ENCODE peak calls at places on chromosomes 7 and 10, in six cellular contexts. One of them, this sample, is unnamed.

GRCh38 chr10:21315321-21316220 is 209.9 kb downstream of the SKIDA1 start:
- DNase-seq in psoas muscle: peak; percentile 66
- DNase-seq in AG04450: peak; percentile 75
- DNase-seq in PC-3: no peak
- DNase-seq in heart left ventricle: peak; percentile 83
- DNase-seq in GM12865: peak; percentile 20
- DNase-seq in this sample: no peak

GRCh38 chr10:27457261-27457945 is 46.7 kb upstream of the RAB18 start:
- DNase-seq in GM12865: no peak
- DNase-seq in PC-3: no peak
- DNase-seq in psoas muscle: no peak
- DNase-seq in heart left ventricle: no peak
- DNase-seq in AG04450: no peak
- DNase-seq in this sample: no peak

GRCh38 chr10:108688314-108688713 is 1235.0 kb downstream of the XPNPEP1 start:
- DNase-seq in heart left ventricle: no peak
- DNase-seq in PC-3: no peak
- DNase-seq in GM12865: no peak
- DNase-seq in psoas muscle: no peak
- DNase-seq in AG04450: no peak
- DNase-seq in this sample: no peak

GRCh38 chr7:1741751-1742554 is 71.9 kb downstream of the ELFN1 start:
- DNase-seq in AG04450: no peak
- DNase-seq in heart left ventricle: no peak
- DNase-seq in PC-3: peak; percentile 68
- DNase-seq in GM12865: no peak
- DNase-seq in psoas muscle: no peak
- DNase-seq in this sample: no peak

GRCh38 chr7:102866480-102866879 is 46.3 kb upstream of the LRRC17 start:
- DNase-seq in psoas muscle: no peak
- DNase-seq in PC-3: no peak
- DNase-seq in GM12865: no peak
- DNase-seq in heart left ventricle: no peak
- DNase-seq in AG04450: no peak
- DNase-seq in this sample: no peak

GRCh38 chr7:129664029-129665012 is 52.8 kb downstream of the NRF1 start:
- DNase-seq in psoas muscle: no peak
- DNase-seq in GM12865: peak; percentile 65
- DNase-seq in AG04450: peak; percentile 57
- DNase-seq in PC-3: peak; percentile 68
- DNase-seq in heart left ventricle: no peak
- DNase-seq in this sample: peak; percentile 63

GRCh38 chr10:74981831-74982633 is 129.4 kb upstream of the SAMD8 start:
- DNase-seq in GM12865: peak; percentile 30
- DNase-seq in psoas muscle: no peak
- DNase-seq in heart left ventricle: no peak
- DNase-seq in PC-3: no peak
- DNase-seq in AG04450: no peak
- DNase-seq in this sample: no peak

GRCh38 chr10:93573051-93573909 is 6.8 kb downstream of the FFAR4 start:
- DNase-seq in GM12865: no peak
- DNase-seq in psoas muscle: no peak
- DNase-seq in PC-3: no peak
- DNase-seq in heart left ventricle: peak; percentile 63
- DNase-seq in AG04450: no peak
- DNase-seq in this sample: no peak

GRCh38 chr10:103884681-103885139 is 29.3 kb upstream of the SH3PXD2A start:
- DNase-seq in heart left ventricle: no peak
- DNase-seq in GM12865: peak; percentile 45
- DNase-seq in psoas muscle: no peak
- DNase-seq in AG04450: no peak
- DNase-seq in PC-3: peak; percentile 75
- DNase-seq in this sample: peak; percentile 56

GRCh38 chr7:92645531-92646061 is 55.4 kb upstream of the FAM133B start:
- DNase-seq in AG04450: no peak
- DNase-seq in psoas muscle: no peak
- DNase-seq in PC-3: peak; percentile 91
- DNase-seq in heart left ventricle: peak; percentile 27
- DNase-seq in GM12865: no peak
- DNase-seq in this sample: no peak

GRCh38 chr10:124267231-124267885 is 151.4 kb downstream of the OAT start:
- DNase-seq in heart left ventricle: peak; percentile 54
- DNase-seq in PC-3: no peak
- DNase-seq in AG04450: no peak
- DNase-seq in GM12865: no peak
- DNase-seq in psoas muscle: peak; percentile 46
- DNase-seq in this sample: no peak

GRCh38 chr7:1312098-1313070 is 79.7 kb downstream of the UNCX start:
- DNase-seq in heart left ventricle: peak; percentile 20
- DNase-seq in PC-3: no peak
- DNase-seq in psoas muscle: peak; percentile 50
- DNase-seq in GM12865: no peak
- DNase-seq in AG04450: no peak
- DNase-seq in this sample: no peak

GRCh38 chr7:38880454-38880853 is 28.5 kb downstream of the VPS41 start:
- DNase-seq in PC-3: no peak
- DNase-seq in GM12865: no peak
- DNase-seq in heart left ventricle: no peak
- DNase-seq in AG04450: no peak
- DNase-seq in psoas muscle: no peak
- DNase-seq in this sample: no peak

GRCh38 chr7:111210996-111211395 is 120.1 kb downstream of the LRRN3 start:
- DNase-seq in PC-3: peak; percentile 53
- DNase-seq in heart left ventricle: no peak
- DNase-seq in psoas muscle: no peak
- DNase-seq in GM12865: no peak
- DNase-seq in AG04450: no peak
- DNase-seq in this sample: no peak

GRCh38 chr7:111987115-111987826 is 218.9 kb downstream of the DOCK4 start:
- DNase-seq in AG04450: no peak
- DNase-seq in GM12865: no peak
- DNase-seq in heart left ventricle: no peak
- DNase-seq in PC-3: peak; percentile 65
- DNase-seq in psoas muscle: no peak
- DNase-seq in this sample: no peak

GRCh38 chr7:112080441-112080840 is 125.8 kb downstream of the DOCK4 start:
- DNase-seq in psoas muscle: no peak
- DNase-seq in PC-3: peak; percentile 94
- DNase-seq in GM12865: peak; percentile 88
- DNase-seq in AG04450: peak; percentile 67
- DNase-seq in heart left ventricle: no peak
- DNase-seq in this sample: no peak

GRCh38 chr10:79014796-79015195 is 54.0 kb upstream of the ZMIZ1 start:
- DNase-seq in psoas muscle: peak; percentile 15
- DNase-seq in heart left ventricle: no peak
- DNase-seq in PC-3: no peak
- DNase-seq in GM12865: no peak
- DNase-seq in AG04450: no peak
- DNase-seq in this sample: no peak

GRCh38 chr10:44766601-44767000 is 144.5 kb upstream of the TMEM72 start:
- DNase-seq in heart left ventricle: no peak
- DNase-seq in psoas muscle: no peak
- DNase-seq in GM12865: no peak
- DNase-seq in PC-3: no peak
- DNase-seq in AG04450: no peak
- DNase-seq in this sample: no peak

GRCh38 chr7:13560441-13560840 is 429.0 kb downstream of the ETV1 start:
- DNase-seq in AG04450: peak; percentile 49
- DNase-seq in psoas muscle: no peak
- DNase-seq in heart left ventricle: no peak
- DNase-seq in GM12865: no peak
- DNase-seq in PC-3: no peak
- DNase-seq in this sample: no peak

GRCh38 chr10:59287587-59287986 is 74.8 kb downstream of the FAM13C start:
- DNase-seq in GM12865: no peak
- DNase-seq in PC-3: no peak
- DNase-seq in AG04450: no peak
- DNase-seq in psoas muscle: no peak
- DNase-seq in heart left ventricle: no peak
- DNase-seq in this sample: no peak

GRCh38 chr10:47237316-47238260 is 62.4 kb upstream of the GDF10 start:
- DNase-seq in heart left ventricle: no peak
- DNase-seq in PC-3: no peak
- DNase-seq in GM12865: no peak
- DNase-seq in psoas muscle: no peak
- DNase-seq in AG04450: no peak
- DNase-seq in this sample: no peak

GRCh38 chr7:1523208-1523607 is 7.3 kb upstream of the MAFK start:
- DNase-seq in psoas muscle: no peak
- DNase-seq in PC-3: no peak
- DNase-seq in heart left ventricle: no peak
- DNase-seq in AG04450: no peak
- DNase-seq in GM12865: no peak
- DNase-seq in this sample: no peak

GRCh38 chr10:133251388-133252222 is 13.9 kb downstream of the VENTX start:
- DNase-seq in heart left ventricle: no peak
- DNase-seq in PC-3: no peak
- DNase-seq in GM12865: no peak
- DNase-seq in AG04450: no peak
- DNase-seq in psoas muscle: no peak
- DNase-seq in this sample: no peak

GRCh38 chr10:94677691-94678090 is 5.8 kb upstream of the CYP2C18 start:
- DNase-seq in psoas muscle: no peak
- DNase-seq in heart left ventricle: no peak
- DNase-seq in AG04450: no peak
- DNase-seq in PC-3: peak; percentile 4
- DNase-seq in GM12865: no peak
- DNase-seq in this sample: no peak
- TF ChIP-seq CTCF in psoas muscle: no peak
- TF ChIP-seq CTCF in heart left ventricle: no peak
- TF ChIP-seq CTCF in AG04450: no peak
- TF ChIP-seq CTCF in PC-3: peak; percentile 28
- TF ChIP-seq CTCF in GM12865: peak; percentile 17
- TF ChIP-seq CTCF in this sample: no peak

DNA sequence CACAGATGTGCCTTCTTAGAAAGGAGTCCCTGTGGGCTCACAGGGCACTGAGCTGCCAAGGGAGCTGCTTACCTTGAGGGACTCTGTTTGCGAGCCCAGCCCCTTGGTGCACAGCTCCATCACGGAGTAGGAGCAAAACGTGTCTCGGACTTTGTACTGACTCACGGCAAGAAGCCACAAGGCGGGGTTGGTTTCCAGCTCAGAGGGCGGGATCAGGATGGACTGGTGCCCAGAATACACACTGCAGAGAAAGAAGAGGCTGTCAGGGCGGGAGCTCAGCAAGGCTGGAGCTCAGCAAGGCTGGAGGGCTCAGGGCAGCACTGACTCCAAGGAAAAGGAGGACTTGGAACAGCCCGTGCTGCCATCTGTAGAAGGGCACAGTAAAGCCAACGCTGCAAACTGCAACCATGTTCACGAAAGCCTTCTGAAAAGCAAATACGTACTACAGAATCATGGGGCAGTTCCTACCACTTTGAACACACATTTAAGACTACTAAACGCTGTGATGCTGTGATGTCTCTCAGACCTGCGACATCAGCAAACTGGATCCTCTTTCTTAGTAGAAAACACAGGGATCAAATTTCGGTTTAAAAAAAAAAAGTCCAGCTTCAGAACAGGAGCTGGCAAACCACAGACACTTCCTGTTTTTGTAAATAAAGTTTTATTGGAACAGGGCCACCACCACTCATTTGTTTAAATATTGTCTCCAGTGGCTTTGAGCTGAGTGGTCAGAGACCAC is 194.3 kb downstream of the ZMYND11 start:
- DNase-seq in GM12865: no peak
- DNase-seq in psoas muscle: peak; percentile 85
- DNase-seq in AG04450: peak; percentile 88
- DNase-seq in heart left ventricle: peak; percentile 87
- DNase-seq in PC-3: peak; percentile 85
- DNase-seq in this sample: no peak
- TF ChIP-seq CTCF in GM12865: no peak
- TF ChIP-seq CTCF in psoas muscle: no peak
- TF ChIP-seq CTCF in AG04450: peak; percentile 3
- TF ChIP-seq CTCF in heart left ventricle: no peak
- TF ChIP-seq CTCF in PC-3: no peak
- TF ChIP-seq CTCF in this sample: no peak

DNA sequence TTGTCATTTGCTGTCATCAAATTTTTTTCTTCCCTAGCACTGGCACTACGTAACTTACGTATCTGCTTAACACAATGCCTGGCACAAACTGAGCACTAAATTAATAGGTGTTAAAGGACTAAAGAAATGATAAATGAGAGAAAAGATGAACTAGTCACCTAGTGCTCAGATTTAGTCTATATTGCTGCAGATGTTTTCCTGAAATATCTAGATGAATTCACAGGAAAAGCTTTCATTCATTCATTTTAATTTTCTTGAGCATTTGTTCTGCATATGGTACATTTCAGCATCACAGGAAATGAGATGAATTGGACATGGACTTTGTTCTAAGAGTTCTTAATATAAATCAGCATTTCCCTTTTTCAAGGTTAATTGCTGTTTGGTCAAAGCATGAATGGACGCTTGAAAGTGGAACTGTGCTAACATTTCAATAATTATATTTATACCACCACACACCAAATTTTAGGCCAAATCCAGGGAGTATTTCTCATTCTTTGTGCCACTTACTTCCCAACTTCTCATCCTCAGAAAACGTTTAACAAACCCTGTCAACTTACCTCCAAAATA is 163.2 kb upstream of the MDFIC start:
- DNase-seq in PC-3: no peak
- DNase-seq in GM12865: no peak
- DNase-seq in psoas muscle: no peak
- DNase-seq in heart left ventricle: no peak
- DNase-seq in AG04450: no peak
- DNase-seq in this sample: no peak
- TF ChIP-seq CTCF in PC-3: no peak
- TF ChIP-seq CTCF in GM12865: no peak
- TF ChIP-seq CTCF in psoas muscle: no peak
- TF ChIP-seq CTCF in heart left ventricle: no peak
- TF ChIP-seq CTCF in AG04450: no peak
- TF ChIP-seq CTCF in this sample: no peak

GRCh38 chr10:106083572-106083971 is 1080.9 kb downstream of the SORCS1 start:
- DNase-seq in heart left ventricle: no peak
- DNase-seq in AG04450: no peak
- DNase-seq in PC-3: no peak
- DNase-seq in psoas muscle: no peak
- DNase-seq in GM12865: no peak
- DNase-seq in this sample: no peak

GRCh38 chr10:106082865-106083264 is 1081.6 kb downstream of the SORCS1 start:
- DNase-seq in GM12865: no peak
- DNase-seq in AG04450: no peak
- DNase-seq in heart left ventricle: no peak
- DNase-seq in psoas muscle: no peak
- DNase-seq in PC-3: peak; percentile 28
- DNase-seq in this sample: no peak

GRCh38 chr10:106089855-106090254 is 1074.7 kb downstream of the SORCS1 start:
- DNase-seq in GM12865: no peak
- DNase-seq in psoas muscle: no peak
- DNase-seq in PC-3: no peak
- DNase-seq in heart left ventricle: no peak
- DNase-seq in AG04450: no peak
- DNase-seq in this sample: no peak

DNA sequence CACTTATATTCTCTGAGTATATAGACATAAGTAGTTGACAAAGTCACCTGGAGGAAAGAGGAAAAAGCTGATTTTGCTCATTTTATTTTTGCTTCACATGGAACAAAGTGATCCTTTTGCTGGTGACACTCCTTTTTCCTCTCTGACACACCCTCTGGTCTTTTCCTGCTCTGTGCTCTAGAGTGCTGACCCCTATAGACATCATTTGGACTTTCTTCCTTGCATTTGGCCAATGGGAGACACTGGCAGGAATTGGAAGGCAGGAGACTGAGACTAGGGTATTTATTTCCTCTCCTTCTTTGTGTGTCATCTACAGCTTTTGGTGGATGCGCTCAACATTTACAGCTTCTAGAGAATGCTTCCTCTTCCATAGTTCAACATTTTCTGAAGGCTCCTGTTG is 1078.1 kb downstream of the SORCS1 start:
- DNase-seq in AG04450: no peak
- DNase-seq in PC-3: no peak
- DNase-seq in heart left ventricle: no peak
- DNase-seq in psoas muscle: no peak
- DNase-seq in GM12865: no peak
- DNase-seq in this sample: no peak
- TF ChIP-seq CTCF in AG04450: no peak
- TF ChIP-seq CTCF in PC-3: no peak
- TF ChIP-seq CTCF in heart left ventricle: no peak
- TF ChIP-seq CTCF in psoas muscle: no peak
- TF ChIP-seq CTCF in GM12865: no peak
- TF ChIP-seq CTCF in this sample: no peak